ENCODE peak calls at places on chromosome 1, in four cellular contexts. G is SK-N-SH, B is HepG2, Z is GM12878. N is an unnamed sample.

GRCh38 chr1:181050922-181051321 is 17.1 kb downstream of the MR1 start:
- DNase-seq in B (no peak), G (no peak), Z (no peak), N (no peak)

GRCh38 chr1:113146242-113147072 is 73.5 kb downstream of the LRIG2 start:
- DNase-seq in B (peak), G (peak), Z (no peak), N (no peak)

GRCh38 chr1:11525516-11525915 is 46.6 kb downstream of the DISP3 start:
- DNase-seq in B (no peak), G (no peak), Z (no peak), N (no peak)

GRCh38 chr1:109782927-109783326 is 19.2 kb upstream of the EPS8L3 start:
- DNase-seq in B (no peak), G (no peak), Z (no peak), N (no peak)

GRCh38 chr1:98387701-98388100 is 273.8 kb upstream of the SNX7 start:
- DNase-seq in Z (no peak), G (no peak), B (no peak), N (no peak)

GRCh38 chr1:49995734-49996133 is 28.0 kb downstream of the AGBL4 start:
- DNase-seq in Z (no peak), B (peak), G (no peak), N (no peak)

GRCh38 chr1:156438278-156438987 is 62.1 kb downstream of the MEF2D start:
- DNase-seq in G (no peak), Z (no peak), B (no peak), N (no peak)

GRCh38 chr1:232012773-232013386 is 386.3 kb downstream of the DISC1 start:
- DNase-seq in G (no peak), B (no peak), Z (no peak), N (no peak)

GRCh38 chr1:91099746-91100621 is 78.1 kb upstream of the ZNF644 start:
- DNase-seq in G (no peak), Z (no peak), B (no peak), N (peak)

DNA sequence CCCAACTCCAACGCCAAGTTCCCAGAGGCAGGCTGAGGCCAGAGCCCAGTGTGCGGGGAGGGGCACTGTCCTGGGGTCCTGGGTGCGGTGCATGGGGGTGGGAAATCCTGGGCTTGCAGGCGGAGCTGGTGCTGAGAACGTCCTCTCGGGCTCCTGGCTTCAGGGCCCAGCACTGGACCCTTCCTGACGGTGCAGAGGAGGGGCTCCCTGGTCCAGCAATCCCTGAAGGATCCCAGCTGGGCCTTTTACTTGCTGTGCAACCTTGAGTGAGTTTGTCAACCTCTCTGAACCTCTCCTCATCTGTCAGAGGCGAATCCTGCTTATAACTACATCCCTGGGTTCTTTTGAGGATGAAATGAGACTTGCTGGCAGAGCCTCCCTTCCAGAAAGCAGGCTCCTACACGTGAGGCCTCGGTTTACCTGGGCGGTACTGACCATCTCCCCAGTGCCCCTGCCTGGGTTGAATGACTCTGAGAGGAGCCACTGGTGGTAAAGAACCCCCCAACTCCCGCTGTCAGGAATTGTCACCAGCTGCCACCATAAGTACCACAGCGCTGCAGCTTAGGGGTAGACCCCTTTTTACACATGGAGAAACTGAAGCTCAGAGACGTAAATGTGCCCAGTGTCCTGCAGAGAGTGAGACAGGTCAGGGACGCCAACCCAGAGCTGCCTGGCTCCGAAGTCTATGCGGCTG is 77.3 kb downstream of the DHRS3 start:
- DNase-seq in Z (no peak), G (no peak), B (no peak), N (no peak)
- H2AFZ ChIP-seq in Z (no peak), G (no peak), B (no peak), N (no peak)

GRCh38 chr1:7550261-7550850 is 220.7 kb upstream of the VAMP3 start:
- DNase-seq in Z (no peak), B (no peak), G (no peak), N (peak)

GRCh38 chr1:7551442-7551841 is 219.7 kb upstream of the VAMP3 start:
- DNase-seq in B (no peak), Z (no peak), G (no peak), N (no peak)

GRCh38 chr1:7550981-7551380 is 220.1 kb upstream of the VAMP3 start:
- DNase-seq in G (no peak), Z (no peak), B (no peak), N (no peak)

GRCh38 chr1:7549693-7550161 is 221.4 kb upstream of the VAMP3 start:
- DNase-seq in G (no peak), Z (no peak), B (no peak), N (no peak)

DNA sequence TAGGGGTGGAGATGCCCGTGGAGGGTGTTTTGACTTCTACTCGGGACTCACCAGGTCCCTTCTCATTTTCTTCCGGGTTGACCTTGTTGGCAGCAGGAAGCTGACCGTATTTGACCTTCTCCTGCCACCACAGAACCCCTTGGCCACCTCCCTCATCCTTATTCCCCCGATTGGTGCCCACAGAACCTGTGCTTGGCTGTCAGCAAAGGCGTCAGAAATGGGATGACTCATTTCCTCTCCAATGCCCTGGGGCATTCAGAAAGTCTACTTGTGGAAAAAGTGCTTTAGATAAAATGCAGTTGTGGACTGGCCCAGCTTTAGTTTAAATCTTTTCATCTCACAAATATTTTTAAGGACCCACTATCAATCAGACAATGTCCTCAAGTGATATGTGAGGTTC is 221.8 kb upstream of the VAMP3 start:
- DNase-seq in Z (peak), B (no peak), G (no peak), N (no peak)
- TF ChIP-seq TCF12 in Z (no peak), B (no peak), G (peak), N (no peak)

GRCh38 chr1:16076003-16076870 is 2.8 kb upstream of the FAM131C start:
- DNase-seq in G (no peak), Z (no peak), B (no peak), N (no peak)
- H2AFZ ChIP-seq in G (no peak), Z (no peak), B (no peak), N (no peak)

GRCh38 chr1:66300986-66301451 is 232.9 kb upstream of the SGIP1 start:
- DNase-seq in G (no peak), B (no peak), Z (peak), N (no peak)
- TF ChIP-seq TCF12 in G (no peak), B (no peak), Z (no peak), N (no peak)

GRCh38 chr1:159089184-159089791 is 12.7 kb upstream of the AIM2 start:
- DNase-seq in B (peak), Z (no peak), G (no peak), N (no peak)

GRCh38 chr1:159091547-159092397 is 15.2 kb upstream of the AIM2 start:
- DNase-seq in Z (no peak), B (no peak), G (no peak), N (no peak)

GRCh38 chr1:159088050-159088449 is 11.5 kb upstream of the AIM2 start:
- DNase-seq in B (no peak), Z (no peak), G (no peak), N (no peak)

GRCh38 chr1:159090566-159091546 is 14.3 kb upstream of the AIM2 start:
- DNase-seq in Z (no peak), G (no peak), B (no peak), N (no peak)

DNA sequence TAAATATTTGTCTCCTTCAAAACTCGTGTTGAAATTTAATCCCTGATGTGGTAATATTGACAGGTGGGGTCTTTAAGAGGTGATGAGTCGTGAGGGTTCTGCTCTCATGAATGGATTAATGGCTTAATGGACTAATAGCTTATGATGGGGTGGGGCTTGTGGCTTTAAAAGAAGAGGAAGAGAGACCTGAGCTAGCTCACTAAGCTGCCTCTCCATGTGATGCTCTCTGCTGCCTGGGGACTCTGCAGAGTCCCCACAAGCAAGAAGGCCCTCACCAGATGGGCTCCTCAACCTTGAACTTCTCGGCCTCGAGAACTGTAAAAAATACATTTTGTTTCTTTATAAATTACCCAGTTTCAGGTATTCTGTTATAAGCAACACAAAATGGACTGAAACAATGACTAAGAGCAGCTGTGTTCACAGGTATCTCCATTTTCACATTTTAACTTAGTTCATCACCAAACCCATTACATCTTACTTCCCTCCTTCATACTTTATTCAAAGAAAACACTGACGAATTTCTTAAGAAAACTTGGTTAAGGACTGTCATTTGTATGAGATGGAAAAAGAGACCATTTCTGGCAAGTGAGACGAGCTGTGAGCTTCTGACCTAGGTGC is 12.1 kb upstream of the AIM2 start:
- DNase-seq in G (no peak), Z (no peak), B (no peak), N (no peak)
- H2AFZ ChIP-seq in G (peak), Z (no peak), B (no peak), N (no peak)

N was measured in H1.